ENCODE peak calls at places on chromosome 16, in nine cellular contexts. B is PC-9, J is mesenchymal stem cell, T is IMR-90, I is right atrium auricular region, S is KG1, G is NCI-H460, C is NCI-H510A treated with DMSO at 0.1 percent for 48 hours, M is T-helper 2 cell. V is an unnamed sample.

GRCh38 chr16:82660078-82660645 is 33.4 kb downstream of the CDH13 start:
- DNase-seq in S (no peak), M (peak), G (no peak), B (no peak), T (peak), I (no peak), C (no peak), J (peak), V (no peak)

GRCh38 chr16:89012622-89012995 is 35.6 kb upstream of the CBFA2T3 start:
- DNase-seq in C (no peak), G (no peak), J (no peak), B (no peak), S (no peak), M (no peak), T (no peak), I (no peak), V (no peak)

GRCh38 chr16:57299719-57300386 is 15.4 kb upstream of the PLLP start:
- DNase-seq in T (peak), J (peak), C (peak), B (peak), I (peak), S (peak), M (peak), G (peak), V (peak)

GRCh38 chr16:50697881-50698767 is 4.7 kb downstream of the NOD2 start:
- DNase-seq in T (peak), I (no peak), S (no peak), C (no peak), M (no peak), J (peak), G (no peak), B (no peak), V (no peak)

GRCh38 chr16:410516-411178 is 9.0 kb downstream of the DECR2 start:
- DNase-seq in B (no peak), M (no peak), T (no peak), I (no peak), J (no peak), G (no peak), S (no peak), C (no peak), V (no peak)

GRCh38 chr16:2585651-2586081 is 47.8 kb downstream of the PDPK1 start:
- DNase-seq in I (no peak), T (no peak), M (no peak), S (no peak), G (no peak), C (no peak), J (no peak), B (no peak), V (no peak)

GRCh38 chr16:85418978-85419491 is 194.1 kb upstream of the GSE1 start:
- DNase-seq in C (no peak), B (no peak), G (no peak), J (no peak), I (no peak), S (no peak), M (no peak), T (no peak), V (no peak)

GRCh38 chr16:84119368-84119767 is 2.6 kb upstream of the MBTPS1 start:
- DNase-seq in J (no peak), B (peak), M (no peak), G (no peak), T (no peak), S (no peak), C (peak), I (no peak), V (no peak)

GRCh38 chr16:70565053-70565452 is 41.4 kb downstream of the SF3B3 start:
- DNase-seq in B (no peak), S (no peak), M (no peak), G (no peak), J (no peak), T (no peak), C (no peak), I (no peak), V (no peak)

GRCh38 chr16:88357306-88358032 is 25.3 kb upstream of the ZNF469 start:
- DNase-seq in B (no peak), C (no peak), J (no peak), G (no peak), M (no peak), I (no peak), S (no peak), T (no peak), V (no peak)